ENCODE peak calls at places on chromosomes 6 and 20, in six cellular contexts. Y is HepG2, C is HL-60, Q is K562, X is GM12878, S is SK-N-SH. W is an unnamed sample.

GRCh38 chr20:64236137-64237088 is 19.1 kb upstream of the PCMTD2 start:
- DNase-seq in Q (no peak), S (no peak), X (no peak), C (no peak), Y (peak), W (no peak)

GRCh38 chr20:39195495-39196129 is 233.5 kb downstream of the DHX35 start:
- DNase-seq in Y (no peak), X (no peak), Q (peak), C (no peak), S (peak), W (no peak)

GRCh38 chr6:111520519-111520918 is 37.5 kb upstream of the REV3L start:
- DNase-seq in S (no peak), Y (no peak), Q (no peak), C (no peak), X (no peak), W (no peak)

GRCh38 chr6:125819927-125820326 is 29.2 kb downstream of the NCOA7 start:
- DNase-seq in C (no peak), Q (peak), Y (no peak), S (no peak), X (no peak), W (no peak)

GRCh38 chr20:48425776-48426175 is 402.0 kb downstream of the PREX1 start:
- DNase-seq in Q (no peak), X (no peak), S (no peak), Y (no peak), C (no peak), W (no peak)

GRCh38 chr6:25590986-25591385 is 61.0 kb upstream of the SCGN start:
- DNase-seq in C (no peak), Y (no peak), Q (no peak), X (no peak), S (peak), W (no peak)

GRCh38 chr6:107132330-107132954 is 17.1 kb upstream of the BEND3 start:
- DNase-seq in C (no peak), Q (no peak), X (no peak), S (peak), Y (peak), W (no peak)

GRCh38 chr6:16334671-16335070 is 96.3 kb downstream of the GMPR start:
- DNase-seq in S (no peak), Q (no peak), Y (no peak), X (no peak), C (peak), W (no peak)

GRCh38 chr20:44295995-44296394 is 15.0 kb downstream of the FITM2 start:
- DNase-seq in C (no peak), Q (no peak), S (no peak), Y (no peak), X (no peak), W (no peak)

GRCh38 chr20:15917333-15917732 is 655.9 kb downstream of the KIF16B start:
- DNase-seq in X (no peak), Y (no peak), Q (no peak), S (no peak), C (no peak), W (no peak)

GRCh38 chr20:32456869-32457421 is 98.8 kb downstream of the ASXL1 start:
- DNase-seq in S (peak), X (no peak), C (no peak), Q (no peak), Y (no peak), W (peak)

GRCh38 chr6:47603227-47603626 is 95.2 kb upstream of the ADGRF4 start:
- DNase-seq in X (no peak), S (no peak), C (no peak), Q (no peak), Y (no peak), W (no peak)

GRCh38 chr20:62064788-62065668 is 653 bp downstream of the TAF4 start:
- DNase-seq in C (no peak), Y (no peak), Q (peak), S (peak), X (no peak), W (no peak)

GRCh38 chr6:145360865-145361264 is 374.5 kb downstream of the EPM2A start:
- DNase-seq in C (no peak), Y (no peak), S (no peak), X (no peak), Q (no peak), W (no peak)

GRCh38 chr20:1206749-1207148 is 3.5 kb downstream of the C20orf202 start:
- DNase-seq in Y (no peak), S (no peak), C (no peak), Q (no peak), X (no peak), W (no peak)

GRCh38 chr20:906703-907102 is 9.4 kb downstream of the ANGPT4 start:
- DNase-seq in X (no peak), Y (no peak), S (no peak), Q (no peak), C (no peak), W (no peak)

GRCh38 chr20:41041693-41042092 is 13.1 kb downstream of the TOP1 start:
- DNase-seq in Q (no peak), X (no peak), Y (no peak), S (no peak), C (no peak), W (no peak)

GRCh38 chr20:3803289-3803688 is 7.2 kb downstream of the CDC25B start:
- DNase-seq in S (no peak), Q (no peak), Y (no peak), C (no peak), X (no peak), W (no peak)

GRCh38 chr6:134253681-134254080 is 64.2 kb downstream of the SGK1 start:
- DNase-seq in X (no peak), Y (peak), Q (peak), C (no peak), S (peak), W (no peak)

GRCh38 chr6:65182681-65183080 is 524.3 kb downstream of the EYS start:
- DNase-seq in Y (no peak), X (no peak), C (no peak), S (no peak), Q (no peak), W (no peak)

GRCh38 chr6:73854998-73855718 is 159.2 kb downstream of the CD109 start:
- DNase-seq in X (no peak), Q (peak), C (peak), S (peak), Y (peak), W (no peak)

GRCh38 chr20:23622839-23623343 is 14.9 kb downstream of the CST3 start:
- DNase-seq in C (no peak), X (no peak), Y (peak), S (no peak), Q (peak), W (no peak)

GRCh38 chr6:85594197-85594930 is 706 bp upstream of the SNX14 start:
- DNase-seq in X (no peak), Q (no peak), Y (no peak), S (no peak), C (no peak), W (no peak)

GRCh38 chr20:24483435-24484080 is 14.1 kb downstream of the SYNDIG1 start:
- DNase-seq in Q (no peak), Y (no peak), X (no peak), C (no peak), S (no peak), W (no peak)

GRCh38 chr6:31908791-31909190 is 6.9 kb upstream of the ZBTB12 start:
- DNase-seq in Q (no peak), C (no peak), Y (peak), S (no peak), X (peak), W (no peak)

GRCh38 chr6:7241160-7241559 is 71.8 kb downstream of the SSR1 start:
- DNase-seq in X (no peak), S (no peak), C (no peak), Y (no peak), Q (no peak), W (no peak)

GRCh38 chr6:168155193-168155592 is 76.2 kb upstream of the FRMD1 start:
- DNase-seq in S (no peak), Y (no peak), X (no peak), C (no peak), Q (no peak), W (no peak)

GRCh38 chr6:33124525-33124901 is 48.7 kb downstream of the HLA-DPB1 start:
- DNase-seq in Q (no peak), S (no peak), Y (no peak), C (no peak), X (no peak), W (no peak)

GRCh38 chr6:42020967-42021366 is 29.4 kb upstream of the TAF8 start:
- DNase-seq in C (no peak), X (no peak), S (no peak), Y (no peak), Q (no peak), W (no peak)

GRCh38 chr20:25100914-25101313 is 19.0 kb upstream of the VSX1 start:
- DNase-seq in Q (no peak), C (no peak), Y (no peak), X (no peak), S (no peak), W (peak)

GRCh38 chr6:5497896-5498578 is 236.7 kb downstream of the FARS2 start:
- DNase-seq in X (no peak), S (peak), C (no peak), Q (no peak), Y (no peak), W (no peak)

DNA sequence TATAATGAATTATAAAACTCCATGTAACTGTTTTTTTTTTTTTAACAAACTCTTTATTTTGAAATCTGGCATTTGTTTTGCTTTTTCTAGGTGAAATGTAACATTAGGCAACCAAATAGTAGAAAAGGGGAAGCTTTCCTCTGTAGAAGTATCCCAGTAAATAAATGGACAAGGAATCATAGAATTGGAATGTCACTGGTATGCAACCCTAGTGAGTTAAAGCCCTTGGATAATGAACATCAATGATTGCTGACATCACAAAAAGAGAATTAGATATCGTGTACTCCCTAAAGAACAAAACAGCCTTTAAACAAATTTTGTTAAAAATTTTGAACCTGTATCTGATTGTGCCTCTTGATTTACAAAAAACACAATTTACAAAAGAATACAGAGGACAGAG is 93.9 kb upstream of the OGFRL1 start:
- DNase-seq in Q (no peak), Y (no peak), S (no peak), C (no peak), X (no peak), W (no peak)
- TF ChIP-seq GABPA in Q (no peak), Y (no peak), S (no peak), C (no peak), X (no peak), W (no peak)

GRCh38 chr6:170132011-170132521 is 158.8 kb downstream of the DLL1 start:
- DNase-seq in S (no peak), C (no peak), Y (no peak), X (no peak), Q (no peak), W (peak)
- TF ChIP-seq GABPA in S (no peak), C (no peak), Y (no peak), X (no peak), Q (no peak), W (no peak)

GRCh38 chr6:169804427-169804826 is 53.0 kb downstream of the ERMARD start:
- DNase-seq in S (no peak), Y (no peak), X (no peak), Q (no peak), C (no peak), W (no peak)

GRCh38 chr6:169801396-169802160 is 50.2 kb downstream of the ERMARD start:
- DNase-seq in Q (no peak), S (no peak), X (no peak), C (no peak), Y (no peak), W (peak)

GRCh38 chr6:169803816-169804340 is 52.5 kb downstream of the ERMARD start:
- DNase-seq in C (no peak), Q (no peak), S (no peak), Y (no peak), X (no peak), W (peak)

GRCh38 chr6:169802790-169803189 is 51.4 kb downstream of the ERMARD start:
- DNase-seq in S (no peak), Y (no peak), X (no peak), C (no peak), Q (no peak), W (no peak)

GRCh38 chr6:169803291-169803811 is 51.9 kb downstream of the ERMARD start:
- DNase-seq in Y (no peak), C (no peak), S (no peak), X (peak), Q (no peak), W (peak)
- TF ChIP-seq GABPA in Y (no peak), C (no peak), S (no peak), X (no peak), Q (no peak), W (no peak)

DNA sequence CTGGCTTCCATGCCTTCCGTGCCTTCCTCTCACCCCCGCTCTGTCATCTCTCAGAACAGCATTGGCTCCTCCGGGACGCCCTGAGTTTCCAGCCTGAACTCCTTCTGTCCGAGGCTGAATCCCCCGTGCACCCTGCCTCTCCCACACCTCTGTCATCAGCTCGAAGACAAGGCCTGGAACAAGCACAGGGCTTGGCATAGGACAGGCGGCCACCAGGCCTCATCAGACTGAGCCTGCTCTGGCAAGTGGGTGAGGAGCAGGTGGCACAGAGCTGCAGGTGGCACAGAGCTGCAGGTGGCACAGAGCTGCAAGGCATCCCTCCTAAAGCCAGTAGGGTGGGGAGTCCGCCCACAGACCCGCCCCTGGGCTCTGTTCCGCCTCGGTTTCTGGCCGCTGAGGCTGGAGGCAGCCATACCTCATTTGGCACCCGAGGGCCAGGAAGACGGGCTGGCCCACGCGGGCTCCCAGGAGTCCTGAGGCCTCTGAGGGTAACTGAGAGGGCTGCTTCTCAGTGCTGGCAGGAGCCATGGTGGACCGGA is 60.2 kb downstream of the EZR start:
- DNase-seq in Y (no peak), Q (no peak), C (no peak), S (no peak), X (no peak), W (no peak)
- TF ChIP-seq GABPA in Y (no peak), Q (no peak), C (no peak), S (no peak), X (no peak), W (no peak)

DNA sequence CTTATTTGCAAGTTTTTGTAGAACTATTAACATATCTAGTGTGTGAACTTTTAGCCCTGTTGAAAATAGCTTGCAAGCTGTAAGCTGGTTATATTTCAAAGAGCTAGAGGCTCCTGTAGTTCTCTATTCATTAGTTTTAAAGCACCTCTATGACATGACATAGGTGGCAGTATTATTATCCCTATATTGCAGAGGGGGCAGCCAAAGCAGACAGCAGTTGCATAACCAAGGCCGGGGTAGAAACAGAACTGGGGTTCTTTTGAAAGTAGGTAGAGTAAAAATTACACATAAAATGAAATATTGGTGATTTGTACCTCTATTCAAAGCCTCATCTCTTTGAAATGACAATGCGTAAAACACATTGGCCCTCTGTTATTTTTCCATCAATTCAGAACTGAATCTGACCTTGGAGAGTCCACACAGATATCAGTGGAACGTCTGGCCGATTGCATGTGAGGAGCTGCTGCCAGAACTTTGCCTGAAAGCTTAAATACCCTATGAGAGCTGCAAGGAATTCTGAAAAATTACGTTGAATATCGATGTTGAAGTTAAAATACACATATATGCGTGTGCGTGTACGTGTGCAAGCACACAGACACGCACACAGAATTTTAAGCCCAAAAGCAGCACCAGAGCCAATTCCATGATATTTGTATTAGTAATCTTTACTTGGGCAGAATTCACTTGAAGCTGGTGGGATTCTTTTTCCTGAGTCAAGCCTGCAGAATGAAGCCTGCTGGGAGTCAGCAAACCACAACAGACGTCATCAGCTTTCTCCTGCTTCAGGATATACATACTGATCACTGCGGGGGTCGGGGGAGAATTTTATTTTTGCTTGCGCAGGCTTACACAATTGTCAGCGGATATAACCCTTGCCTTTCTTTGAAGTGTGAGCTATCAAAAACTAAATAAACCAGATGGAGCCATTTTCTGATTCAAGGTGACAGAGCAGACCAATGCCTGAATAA is 163.2 kb downstream of the PDE7B start:
- DNase-seq in X (no peak), S (no peak), Q (no peak), Y (no peak), C (no peak), W (no peak)
- TF ChIP-seq GABPA in X (no peak), S (no peak), Q (no peak), Y (no peak), C (no peak), W (no peak)

GRCh38 chr20:53826597-53827291 is 233.1 kb upstream of the ZNF217 start:
- DNase-seq in Y (no peak), Q (no peak), S (no peak), C (peak), X (no peak), W (no peak)
- TF ChIP-seq GABPA in Y (no peak), Q (no peak), S (no peak), C (no peak), X (no peak), W (no peak)

DNA sequence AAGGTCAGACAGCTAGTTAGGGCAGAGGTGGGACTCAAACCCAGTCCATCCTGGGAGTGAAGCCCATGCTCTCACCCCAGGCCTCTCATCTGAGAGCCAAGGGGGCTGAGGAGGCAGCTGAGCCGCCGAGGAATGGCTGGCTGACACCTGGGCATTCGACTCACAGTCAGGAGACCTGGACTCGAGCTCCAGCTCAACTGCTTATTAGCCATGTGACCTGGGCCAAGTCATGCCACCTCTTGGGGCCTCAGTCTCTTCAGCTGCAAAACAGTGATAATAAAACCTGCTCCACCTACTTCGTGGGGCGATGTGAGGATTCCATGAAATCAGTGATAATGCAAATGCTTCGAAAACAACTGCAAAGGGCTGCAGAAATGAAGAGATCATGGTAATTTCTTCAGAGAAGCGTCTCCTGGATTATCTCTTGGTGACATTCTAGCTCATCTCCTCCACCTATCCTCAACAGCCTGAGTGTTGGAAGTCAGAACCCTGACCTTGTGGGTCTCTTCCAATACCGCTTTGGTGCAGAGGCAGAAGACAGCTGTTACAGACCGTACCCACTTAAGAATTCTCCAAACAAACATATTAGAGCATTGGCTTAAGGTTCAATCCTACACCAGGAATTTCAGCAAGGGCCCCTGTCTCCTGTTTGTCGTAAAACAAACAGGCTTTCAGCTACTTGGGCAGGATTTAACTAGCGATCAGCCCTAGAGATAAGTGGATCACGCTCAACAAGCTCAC is 60.1 kb upstream of the PIM1 start:
- DNase-seq in Y (peak), C (no peak), Q (peak), X (no peak), S (no peak), W (no peak)
- TF ChIP-seq GABPA in Y (no peak), C (no peak), Q (no peak), X (no peak), S (no peak), W (no peak)

DNA sequence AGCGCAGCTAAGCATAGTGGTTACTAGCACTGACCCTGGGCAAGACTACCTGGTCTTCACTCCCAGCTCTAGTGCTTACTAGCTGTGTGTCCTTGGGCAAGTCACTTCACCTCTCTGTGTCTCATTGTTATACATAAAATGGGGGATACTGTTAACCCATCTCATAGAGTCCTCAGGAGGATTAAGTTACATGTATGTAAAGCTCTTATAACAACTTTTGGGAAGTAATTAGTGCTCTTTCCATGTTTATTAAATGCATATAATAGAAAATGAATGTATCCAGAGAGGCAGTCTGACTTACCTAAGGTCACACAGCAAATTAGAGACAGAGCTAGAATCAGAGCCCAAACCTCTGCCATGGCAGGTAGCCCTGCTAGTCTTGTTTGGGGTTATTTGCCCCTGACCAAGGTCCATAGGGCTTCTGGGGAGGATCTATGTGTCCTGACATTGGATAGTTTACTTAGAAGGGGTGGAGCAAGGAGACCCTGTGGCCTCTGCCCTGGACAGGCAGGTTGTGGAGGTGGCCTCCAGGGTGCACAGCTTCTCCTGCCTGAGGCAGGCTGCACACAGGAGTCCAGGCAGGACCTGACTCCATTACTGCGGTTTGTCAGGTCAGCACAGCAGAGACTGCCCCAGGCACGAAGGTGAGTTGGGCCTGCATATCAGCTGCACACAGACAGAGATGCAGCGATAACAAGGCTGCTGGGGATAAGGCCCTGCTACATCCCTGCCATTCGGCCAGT is 8.4 kb upstream of the MAPK13 start:
- DNase-seq in X (no peak), Q (no peak), C (no peak), S (no peak), Y (peak), W (no peak)
- TF ChIP-seq GABPA in X (no peak), Q (no peak), C (no peak), S (no peak), Y (no peak), W (no peak)

W was measured in H1.